ENCODE peak calls at places on chromosomes 4 and X, in seven cellular contexts. One of them, this sample, is unnamed. For H3K4me1, the result is how much of the 10 kb centered on the place peaks cover.

GRCh38 chrX:23871905-23872546 is 35.7 kb downstream of the APOO start:
- DNase-seq in ascending aorta: no peak
- DNase-seq in OCI-LY7: no peak
- DNase-seq in mucosa of descending colon: no peak
- DNase-seq in psoas muscle: no peak
- DNase-seq in CD8-positive, alpha-beta memory T cell: no peak
- DNase-seq in astrocyte: no peak
- DNase-seq in this sample: no peak

GRCh38 chrX:31609130-31609529 is 537.3 kb upstream of the FTHL17 start:
- DNase-seq in ascending aorta: no peak
- DNase-seq in OCI-LY7: no peak
- DNase-seq in mucosa of descending colon: no peak
- DNase-seq in psoas muscle: no peak
- DNase-seq in CD8-positive, alpha-beta memory T cell: no peak
- DNase-seq in astrocyte: peak
- DNase-seq in this sample: no peak

GRCh38 chr4:165580379-165580905 is 201.6 kb downstream of the CPE start:
- DNase-seq in ascending aorta: peak
- DNase-seq in OCI-LY7: no peak
- DNase-seq in mucosa of descending colon: no peak
- DNase-seq in psoas muscle: no peak
- DNase-seq in CD8-positive, alpha-beta memory T cell: no peak
- DNase-seq in astrocyte: peak
- DNase-seq in this sample: no peak

GRCh38 chr4:110139106-110139505 is 59.3 kb downstream of the ELOVL6 start:
- DNase-seq in ascending aorta: no peak
- DNase-seq in OCI-LY7: no peak
- DNase-seq in mucosa of descending colon: no peak
- DNase-seq in psoas muscle: no peak
- DNase-seq in CD8-positive, alpha-beta memory T cell: no peak
- DNase-seq in astrocyte: no peak
- DNase-seq in this sample: no peak

GRCh38 chr4:52932586-52933482 is 70.7 kb downstream of the RASL11B start:
- DNase-seq in ascending aorta: no peak
- DNase-seq in OCI-LY7: no peak
- DNase-seq in mucosa of descending colon: no peak
- DNase-seq in psoas muscle: no peak
- DNase-seq in CD8-positive, alpha-beta memory T cell: no peak
- DNase-seq in astrocyte: peak
- DNase-seq in this sample: no peak

GRCh38 chr4:45663495-45664148 is 460.2 kb downstream of the GABRG1 start:
- DNase-seq in ascending aorta: no peak
- DNase-seq in OCI-LY7: no peak
- DNase-seq in mucosa of descending colon: no peak
- DNase-seq in psoas muscle: no peak
- DNase-seq in CD8-positive, alpha-beta memory T cell: no peak
- DNase-seq in astrocyte: no peak
- DNase-seq in this sample: no peak

GRCh38 chr4:101961144-101961543 is 170.6 kb downstream of the BANK1 start:
- DNase-seq in ascending aorta: no peak
- DNase-seq in OCI-LY7: no peak
- DNase-seq in mucosa of descending colon: no peak
- DNase-seq in psoas muscle: no peak
- DNase-seq in CD8-positive, alpha-beta memory T cell: no peak
- DNase-seq in astrocyte: peak
- DNase-seq in this sample: no peak

GRCh38 chr4:160364217-160364616 is 1261.3 kb downstream of the RAPGEF2 start:
- DNase-seq in ascending aorta: no peak
- DNase-seq in OCI-LY7: no peak
- DNase-seq in mucosa of descending colon: no peak
- DNase-seq in psoas muscle: no peak
- DNase-seq in CD8-positive, alpha-beta memory T cell: no peak
- DNase-seq in astrocyte: no peak
- DNase-seq in this sample: no peak

GRCh38 chr4:139633661-139634060 is 32.0 kb upstream of the MGST2 start:
- DNase-seq in ascending aorta: no peak
- DNase-seq in OCI-LY7: no peak
- DNase-seq in mucosa of descending colon: no peak
- DNase-seq in psoas muscle: no peak
- DNase-seq in CD8-positive, alpha-beta memory T cell: no peak
- DNase-seq in astrocyte: no peak
- DNase-seq in this sample: no peak

GRCh38 chr4:123856689-123857545 is 460.3 kb downstream of the SPRY1 start:
- DNase-seq in ascending aorta: no peak
- DNase-seq in OCI-LY7: no peak
- DNase-seq in mucosa of descending colon: peak
- DNase-seq in psoas muscle: peak
- DNase-seq in CD8-positive, alpha-beta memory T cell: no peak
- DNase-seq in astrocyte: peak
- DNase-seq in this sample: peak

GRCh38 chr4:25863347-25863784 is 578 bp upstream of the SEL1L3 start:
- DNase-seq in ascending aorta: no peak
- DNase-seq in OCI-LY7: peak
- DNase-seq in mucosa of descending colon: peak
- DNase-seq in psoas muscle: no peak
- DNase-seq in CD8-positive, alpha-beta memory T cell: no peak
- DNase-seq in astrocyte: no peak
- DNase-seq in this sample: peak

GRCh38 chrX:97847885-97848679 is 964.4 kb downstream of the RPA4 start:
- DNase-seq in ascending aorta: no peak
- DNase-seq in OCI-LY7: no peak
- DNase-seq in mucosa of descending colon: no peak
- DNase-seq in psoas muscle: no peak
- DNase-seq in CD8-positive, alpha-beta memory T cell: no peak
- DNase-seq in astrocyte: no peak
- DNase-seq in this sample: peak

GRCh38 chr4:8725071-8725841 is 132.7 kb downstream of the CPZ start:
- DNase-seq in ascending aorta: peak
- DNase-seq in OCI-LY7: no peak
- DNase-seq in mucosa of descending colon: no peak
- DNase-seq in psoas muscle: peak
- DNase-seq in CD8-positive, alpha-beta memory T cell: no peak
- DNase-seq in astrocyte: no peak
- DNase-seq in this sample: peak

GRCh38 chr4:143728171-143728570 is 27.7 kb upstream of the FREM3 start:
- DNase-seq in ascending aorta: no peak
- DNase-seq in OCI-LY7: no peak
- DNase-seq in mucosa of descending colon: no peak
- DNase-seq in psoas muscle: no peak
- DNase-seq in CD8-positive, alpha-beta memory T cell: no peak
- DNase-seq in astrocyte: peak
- DNase-seq in this sample: no peak

GRCh38 chrX:86171366-86171765 is 23.1 kb downstream of the DACH2 start:
- DNase-seq in ascending aorta: no peak
- DNase-seq in OCI-LY7: peak
- DNase-seq in mucosa of descending colon: no peak
- DNase-seq in psoas muscle: no peak
- DNase-seq in CD8-positive, alpha-beta memory T cell: no peak
- DNase-seq in astrocyte: no peak
- DNase-seq in this sample: no peak

GRCh38 chr4:16116019-16116418 is 32.2 kb upstream of the PROM1 start:
- DNase-seq in ascending aorta: no peak
- DNase-seq in OCI-LY7: no peak
- DNase-seq in mucosa of descending colon: no peak
- DNase-seq in psoas muscle: no peak
- DNase-seq in CD8-positive, alpha-beta memory T cell: no peak
- DNase-seq in astrocyte: no peak
- DNase-seq in this sample: no peak

DNA sequence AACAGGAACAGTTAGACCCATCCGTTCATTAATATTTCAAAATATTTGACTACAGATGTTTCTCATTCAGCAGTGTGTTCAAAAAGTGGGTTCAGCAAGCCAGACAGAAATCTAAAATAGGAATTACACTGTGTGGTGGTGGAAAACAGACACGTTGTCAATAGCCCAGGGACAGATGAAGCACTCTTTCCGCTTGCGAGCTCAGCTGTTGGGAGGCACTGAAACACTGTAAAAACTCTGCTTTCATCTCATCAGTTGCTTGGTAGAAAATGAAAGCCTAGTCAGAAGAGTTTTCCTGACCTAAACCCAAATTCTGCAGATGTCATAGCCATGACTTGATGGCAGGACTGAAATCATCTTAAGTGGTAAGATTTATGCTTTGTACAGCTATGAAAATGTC is 38.5 kb downstream of the LRP2BP start:
- DNase-seq in ascending aorta: peak
- DNase-seq in OCI-LY7: no peak
- DNase-seq in mucosa of descending colon: no peak
- DNase-seq in psoas muscle: no peak
- DNase-seq in CD8-positive, alpha-beta memory T cell: no peak
- DNase-seq in astrocyte: no peak
- DNase-seq in this sample: no peak
- H3K4me3 ChIP-seq in ascending aorta: no peak
- H3K4me3 ChIP-seq in OCI-LY7: no peak
- H3K4me3 ChIP-seq in mucosa of descending colon: no peak
- H3K4me3 ChIP-seq in psoas muscle: no peak
- H3K4me3 ChIP-seq in CD8-positive, alpha-beta memory T cell: no peak
- H3K4me3 ChIP-seq in astrocyte: no peak
- H3K4me3 ChIP-seq in this sample: no peak

DNA sequence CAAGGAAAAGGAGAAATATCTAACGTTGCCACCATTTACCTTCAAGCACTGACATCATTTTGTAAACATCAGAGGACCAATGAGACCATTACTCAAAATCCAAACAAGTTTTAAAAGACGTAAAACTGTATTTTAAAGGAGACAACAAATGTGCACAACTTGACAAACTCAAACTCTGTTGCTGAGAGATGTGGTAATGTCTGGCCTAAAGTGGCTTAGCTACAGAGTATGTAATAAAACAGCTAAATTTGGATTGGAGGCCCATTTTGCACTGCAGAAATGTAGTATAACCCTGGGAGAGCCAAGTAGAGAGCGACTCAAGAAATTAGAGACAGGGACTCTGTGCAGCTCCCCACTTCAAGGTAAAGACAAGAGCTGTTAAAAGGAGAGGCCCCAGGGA is 20.4 kb downstream of the UNC5C start:
- DNase-seq in ascending aorta: no peak
- DNase-seq in OCI-LY7: no peak
- DNase-seq in mucosa of descending colon: no peak
- DNase-seq in psoas muscle: no peak
- DNase-seq in CD8-positive, alpha-beta memory T cell: no peak
- DNase-seq in astrocyte: no peak
- DNase-seq in this sample: no peak
- H3K4me1 ChIP-seq in ascending aorta: under half
- H3K4me1 ChIP-seq in OCI-LY7: under half
- H3K4me1 ChIP-seq in mucosa of descending colon: under half
- H3K4me1 ChIP-seq in psoas muscle: under half
- H3K4me1 ChIP-seq in CD8-positive, alpha-beta memory T cell: under half
- H3K4me1 ChIP-seq in astrocyte: under half
- H3K4me1 ChIP-seq in this sample: under half

GRCh38 chrX:111098874-111099273 is 2.9 kb downstream of the PAK3 start:
- DNase-seq in ascending aorta: peak
- DNase-seq in OCI-LY7: peak
- DNase-seq in mucosa of descending colon: peak
- DNase-seq in psoas muscle: peak
- DNase-seq in CD8-positive, alpha-beta memory T cell: peak
- DNase-seq in astrocyte: no peak
- DNase-seq in this sample: peak

GRCh38 chrX:111101580-111101979 is 5.6 kb downstream of the PAK3 start:
- DNase-seq in ascending aorta: no peak
- DNase-seq in OCI-LY7: no peak
- DNase-seq in mucosa of descending colon: no peak
- DNase-seq in psoas muscle: no peak
- DNase-seq in CD8-positive, alpha-beta memory T cell: no peak
- DNase-seq in astrocyte: no peak
- DNase-seq in this sample: no peak

GRCh38 chrX:111100191-111100590 is 4.2 kb downstream of the PAK3 start:
- DNase-seq in ascending aorta: no peak
- DNase-seq in OCI-LY7: peak
- DNase-seq in mucosa of descending colon: no peak
- DNase-seq in psoas muscle: no peak
- DNase-seq in CD8-positive, alpha-beta memory T cell: no peak
- DNase-seq in astrocyte: no peak
- DNase-seq in this sample: no peak

GRCh38 chrX:111090458-111090857 is 5.5 kb upstream of the PAK3 start:
- DNase-seq in ascending aorta: no peak
- DNase-seq in OCI-LY7: no peak
- DNase-seq in mucosa of descending colon: no peak
- DNase-seq in psoas muscle: no peak
- DNase-seq in CD8-positive, alpha-beta memory T cell: no peak
- DNase-seq in astrocyte: no peak
- DNase-seq in this sample: no peak

DNA sequence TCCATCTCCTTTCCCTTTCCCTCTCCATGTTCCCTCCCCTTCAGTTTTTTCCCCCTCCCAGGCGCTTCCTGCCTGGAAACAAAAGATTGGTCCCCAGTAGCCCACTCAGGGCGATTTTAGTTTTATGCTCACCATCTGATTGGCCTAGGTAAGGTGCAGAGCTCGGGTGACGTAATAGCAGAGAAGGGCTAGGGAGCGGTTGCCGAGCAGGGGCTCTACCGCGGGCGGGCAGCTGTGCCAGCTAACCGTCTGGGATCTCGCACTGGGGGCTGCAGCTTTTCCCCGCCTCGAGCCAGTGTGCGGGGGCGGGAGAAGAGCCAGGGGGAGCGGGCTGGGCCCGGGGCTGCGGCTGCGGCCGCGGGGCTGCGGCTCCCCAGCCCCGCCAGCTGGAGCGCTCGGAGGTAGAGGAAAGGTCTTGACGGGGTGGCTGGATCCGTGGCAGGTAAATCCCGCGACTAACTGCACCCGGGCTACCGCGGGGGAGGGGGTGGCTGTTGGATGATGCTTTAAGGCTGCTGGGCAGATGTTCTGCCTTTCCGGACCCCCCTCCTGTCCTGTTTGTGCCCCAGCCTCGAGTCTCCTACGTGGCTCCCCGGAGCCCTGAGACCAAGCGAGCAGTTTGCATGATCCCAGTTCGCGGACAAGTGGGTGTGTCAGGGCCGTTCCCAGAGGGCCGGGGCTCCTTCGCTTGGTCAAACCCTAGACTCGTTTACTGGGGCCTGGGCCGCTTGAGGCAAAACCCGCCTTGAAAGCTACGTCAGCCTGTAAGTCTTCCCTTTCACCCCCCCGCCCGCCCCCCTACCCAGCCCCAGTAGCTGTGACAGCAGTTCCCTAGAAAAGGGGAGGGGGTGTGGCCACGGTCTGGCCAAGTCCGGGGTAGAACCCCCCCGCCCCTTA is at the start of gene PAK3:
- DNase-seq in ascending aorta: peak
- DNase-seq in OCI-LY7: no peak
- DNase-seq in mucosa of descending colon: peak
- DNase-seq in psoas muscle: no peak
- DNase-seq in CD8-positive, alpha-beta memory T cell: peak
- DNase-seq in astrocyte: peak
- DNase-seq in this sample: peak
- H3K4me3 ChIP-seq in ascending aorta: peak
- H3K4me3 ChIP-seq in OCI-LY7: no peak
- H3K4me3 ChIP-seq in mucosa of descending colon: no peak
- H3K4me3 ChIP-seq in psoas muscle: peak
- H3K4me3 ChIP-seq in CD8-positive, alpha-beta memory T cell: peak
- H3K4me3 ChIP-seq in astrocyte: peak
- H3K4me3 ChIP-seq in this sample: peak

DNA sequence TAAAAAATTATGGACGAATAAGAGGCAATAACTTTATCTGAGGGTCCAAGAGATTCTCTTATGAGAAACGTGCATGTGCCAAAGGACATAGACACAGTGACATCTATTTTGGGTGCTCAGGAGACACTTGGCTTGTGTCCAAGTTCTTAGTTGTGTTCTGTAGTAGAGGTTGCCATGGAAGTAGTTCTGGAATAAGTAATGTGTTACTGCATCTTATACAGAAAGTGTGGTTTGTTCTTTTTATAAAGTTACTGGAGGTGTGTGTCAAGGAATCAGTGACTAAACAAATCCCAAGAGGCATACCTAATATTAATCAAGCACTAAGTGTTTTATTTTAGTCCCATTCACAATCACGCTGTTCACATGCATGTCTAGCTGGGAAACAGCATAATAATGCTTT is 305.7 kb downstream of the ARHGAP24 start:
- DNase-seq in ascending aorta: no peak
- DNase-seq in OCI-LY7: peak
- DNase-seq in mucosa of descending colon: no peak
- DNase-seq in psoas muscle: no peak
- DNase-seq in CD8-positive, alpha-beta memory T cell: no peak
- DNase-seq in astrocyte: peak
- DNase-seq in this sample: no peak
- H3K4me1 ChIP-seq in ascending aorta: under half
- H3K4me1 ChIP-seq in OCI-LY7: under half
- H3K4me1 ChIP-seq in mucosa of descending colon: under half
- H3K4me1 ChIP-seq in psoas muscle: under half
- H3K4me1 ChIP-seq in CD8-positive, alpha-beta memory T cell: under half
- H3K4me1 ChIP-seq in astrocyte: under half
- H3K4me1 ChIP-seq in this sample: under half

This sample was measured in kidney.